ENCODE peak calls at places on chromosomes 13 and 19, in nine cellular contexts. One of them, this sample, is unnamed.

GRCh38 chr13:23771966-23772365 is 117.2 kb downstream of the MIPEP start:
- DNase-seq in cardiac muscle cell: peak; percentile 19
- DNase-seq in PC-3: peak; percentile 76
- DNase-seq in foreskin keratinocyte: peak; percentile 84
- DNase-seq in AG08396: peak; percentile 13
- DNase-seq in NCI-H2029 treated with DMSO at 0.1 percent for 48 hours: no peak
- DNase-seq in fibroblast of mammary gland: peak; percentile 52
- DNase-seq in astrocyte of the cerebellum: no peak
- DNase-seq in activated CD4-positive, alpha-beta T cell treated with anti-CD3 and anti-CD28 coated beads for 4 hours: no peak
- DNase-seq in this sample: no peak

GRCh38 chr13:50596776-50597203 is 246.7 kb downstream of the DLEU7 start:
- DNase-seq in cardiac muscle cell: no peak
- DNase-seq in PC-3: no peak
- DNase-seq in foreskin keratinocyte: no peak
- DNase-seq in AG08396: no peak
- DNase-seq in NCI-H2029 treated with DMSO at 0.1 percent for 48 hours: no peak
- DNase-seq in fibroblast of mammary gland: no peak
- DNase-seq in astrocyte of the cerebellum: no peak
- DNase-seq in activated CD4-positive, alpha-beta T cell treated with anti-CD3 and anti-CD28 coated beads for 4 hours: no peak
- DNase-seq in this sample: no peak

GRCh38 chr19:30430206-30430734 is 58.1 kb downstream of the ZNF536 start:
- DNase-seq in cardiac muscle cell: no peak
- DNase-seq in PC-3: no peak
- DNase-seq in foreskin keratinocyte: no peak
- DNase-seq in AG08396: no peak
- DNase-seq in NCI-H2029 treated with DMSO at 0.1 percent for 48 hours: no peak
- DNase-seq in fibroblast of mammary gland: no peak
- DNase-seq in astrocyte of the cerebellum: no peak
- DNase-seq in activated CD4-positive, alpha-beta T cell treated with anti-CD3 and anti-CD28 coated beads for 4 hours: no peak
- DNase-seq in this sample: no peak

GRCh38 chr19:55053735-55054134 is 9.2 kb downstream of the RDH13 start:
- DNase-seq in cardiac muscle cell: no peak
- DNase-seq in PC-3: no peak
- DNase-seq in foreskin keratinocyte: no peak
- DNase-seq in AG08396: no peak
- DNase-seq in NCI-H2029 treated with DMSO at 0.1 percent for 48 hours: no peak
- DNase-seq in fibroblast of mammary gland: no peak
- DNase-seq in astrocyte of the cerebellum: no peak
- DNase-seq in activated CD4-positive, alpha-beta T cell treated with anti-CD3 and anti-CD28 coated beads for 4 hours: no peak
- DNase-seq in this sample: no peak

GRCh38 chr13:101140936-101141335 is 275.4 kb downstream of the NALCN start:
- DNase-seq in cardiac muscle cell: no peak
- DNase-seq in PC-3: no peak
- DNase-seq in foreskin keratinocyte: no peak
- DNase-seq in AG08396: no peak
- DNase-seq in NCI-H2029 treated with DMSO at 0.1 percent for 48 hours: no peak
- DNase-seq in fibroblast of mammary gland: no peak
- DNase-seq in astrocyte of the cerebellum: no peak
- DNase-seq in activated CD4-positive, alpha-beta T cell treated with anti-CD3 and anti-CD28 coated beads for 4 hours: no peak
- DNase-seq in this sample: no peak

GRCh38 chr13:79936368-79937136 is 404.4 kb downstream of the SPRY2 start:
- DNase-seq in cardiac muscle cell: no peak
- DNase-seq in PC-3: peak; percentile 95
- DNase-seq in foreskin keratinocyte: peak; percentile 97
- DNase-seq in AG08396: peak; percentile 86
- DNase-seq in NCI-H2029 treated with DMSO at 0.1 percent for 48 hours: no peak
- DNase-seq in fibroblast of mammary gland: peak; percentile 99
- DNase-seq in astrocyte of the cerebellum: peak; percentile 99
- DNase-seq in activated CD4-positive, alpha-beta T cell treated with anti-CD3 and anti-CD28 coated beads for 4 hours: no peak
- DNase-seq in this sample: peak; percentile 100

GRCh38 chr19:8017808-8018207 is 12.4 kb upstream of the ELAVL1 start:
- DNase-seq in cardiac muscle cell: no peak
- DNase-seq in PC-3: no peak
- DNase-seq in foreskin keratinocyte: no peak
- DNase-seq in AG08396: no peak
- DNase-seq in NCI-H2029 treated with DMSO at 0.1 percent for 48 hours: no peak
- DNase-seq in fibroblast of mammary gland: no peak
- DNase-seq in astrocyte of the cerebellum: no peak
- DNase-seq in activated CD4-positive, alpha-beta T cell treated with anti-CD3 and anti-CD28 coated beads for 4 hours: peak; percentile 10
- DNase-seq in this sample: no peak

GRCh38 chr13:41458939-41459753 is 1.8 kb downstream of the RGCC start:
- DNase-seq in cardiac muscle cell: peak; percentile 5
- DNase-seq in PC-3: peak; percentile 59
- DNase-seq in foreskin keratinocyte: no peak
- DNase-seq in AG08396: peak; percentile 70
- DNase-seq in NCI-H2029 treated with DMSO at 0.1 percent for 48 hours: no peak
- DNase-seq in fibroblast of mammary gland: peak; percentile 72
- DNase-seq in astrocyte of the cerebellum: no peak
- DNase-seq in activated CD4-positive, alpha-beta T cell treated with anti-CD3 and anti-CD28 coated beads for 4 hours: peak; percentile 67
- DNase-seq in this sample: peak; percentile 28

GRCh38 chr19:408441-409005 is 424 bp downstream of the C2CD4C start:
- DNase-seq in cardiac muscle cell: peak; percentile 20
- DNase-seq in PC-3: no peak
- DNase-seq in foreskin keratinocyte: no peak
- DNase-seq in AG08396: no peak
- DNase-seq in NCI-H2029 treated with DMSO at 0.1 percent for 48 hours: no peak
- DNase-seq in fibroblast of mammary gland: no peak
- DNase-seq in astrocyte of the cerebellum: no peak
- DNase-seq in activated CD4-positive, alpha-beta T cell treated with anti-CD3 and anti-CD28 coated beads for 4 hours: no peak
- DNase-seq in this sample: no peak

GRCh38 chr13:24916464-24916863 is 152.5 kb downstream of the RNF17 start:
- DNase-seq in cardiac muscle cell: no peak
- DNase-seq in PC-3: no peak
- DNase-seq in foreskin keratinocyte: no peak
- DNase-seq in AG08396: no peak
- DNase-seq in NCI-H2029 treated with DMSO at 0.1 percent for 48 hours: no peak
- DNase-seq in fibroblast of mammary gland: no peak
- DNase-seq in astrocyte of the cerebellum: no peak
- DNase-seq in activated CD4-positive, alpha-beta T cell treated with anti-CD3 and anti-CD28 coated beads for 4 hours: no peak
- DNase-seq in this sample: no peak

GRCh38 chr19:45789035-45789786 is 3.4 kb downstream of the DMWD start:
- DNase-seq in cardiac muscle cell: no peak
- DNase-seq in PC-3: no peak
- DNase-seq in foreskin keratinocyte: no peak
- DNase-seq in AG08396: no peak
- DNase-seq in NCI-H2029 treated with DMSO at 0.1 percent for 48 hours: no peak
- DNase-seq in fibroblast of mammary gland: no peak
- DNase-seq in astrocyte of the cerebellum: no peak
- DNase-seq in activated CD4-positive, alpha-beta T cell treated with anti-CD3 and anti-CD28 coated beads for 4 hours: no peak
- DNase-seq in this sample: no peak

GRCh38 chr13:33676700-33677048 is 141.3 kb upstream of the RFC3 start:
- DNase-seq in cardiac muscle cell: peak; percentile 64
- DNase-seq in PC-3: peak; percentile 65
- DNase-seq in foreskin keratinocyte: no peak
- DNase-seq in AG08396: peak; percentile 69
- DNase-seq in NCI-H2029 treated with DMSO at 0.1 percent for 48 hours: peak; percentile 42
- DNase-seq in fibroblast of mammary gland: peak; percentile 48
- DNase-seq in astrocyte of the cerebellum: no peak
- DNase-seq in activated CD4-positive, alpha-beta T cell treated with anti-CD3 and anti-CD28 coated beads for 4 hours: peak; percentile 3
- DNase-seq in this sample: peak; percentile 69

GRCh38 chr13:90233933-90234672 is 1113.4 kb upstream of the MIR17HG start:
- DNase-seq in cardiac muscle cell: no peak
- DNase-seq in PC-3: peak; percentile 17
- DNase-seq in foreskin keratinocyte: no peak
- DNase-seq in AG08396: no peak
- DNase-seq in NCI-H2029 treated with DMSO at 0.1 percent for 48 hours: no peak
- DNase-seq in fibroblast of mammary gland: peak; percentile 16
- DNase-seq in astrocyte of the cerebellum: no peak
- DNase-seq in activated CD4-positive, alpha-beta T cell treated with anti-CD3 and anti-CD28 coated beads for 4 hours: no peak
- DNase-seq in this sample: no peak

GRCh38 chr19:50435627-50436026 is 2.9 kb downstream of the MYBPC2 start:
- DNase-seq in cardiac muscle cell: no peak
- DNase-seq in PC-3: no peak
- DNase-seq in foreskin keratinocyte: no peak
- DNase-seq in AG08396: no peak
- DNase-seq in NCI-H2029 treated with DMSO at 0.1 percent for 48 hours: no peak
- DNase-seq in fibroblast of mammary gland: no peak
- DNase-seq in astrocyte of the cerebellum: no peak
- DNase-seq in activated CD4-positive, alpha-beta T cell treated with anti-CD3 and anti-CD28 coated beads for 4 hours: no peak
- DNase-seq in this sample: no peak

GRCh38 chr13:34003712-34004111 is 185.8 kb downstream of the RFC3 start:
- DNase-seq in cardiac muscle cell: no peak
- DNase-seq in PC-3: no peak
- DNase-seq in foreskin keratinocyte: no peak
- DNase-seq in AG08396: no peak
- DNase-seq in NCI-H2029 treated with DMSO at 0.1 percent for 48 hours: no peak
- DNase-seq in fibroblast of mammary gland: no peak
- DNase-seq in astrocyte of the cerebellum: no peak
- DNase-seq in activated CD4-positive, alpha-beta T cell treated with anti-CD3 and anti-CD28 coated beads for 4 hours: no peak
- DNase-seq in this sample: no peak

GRCh38 chr19:2171349-2172145 is 7.8 kb downstream of the DOT1L start:
- DNase-seq in cardiac muscle cell: peak; percentile 71
- DNase-seq in PC-3: no peak
- DNase-seq in foreskin keratinocyte: no peak
- DNase-seq in AG08396: no peak
- DNase-seq in NCI-H2029 treated with DMSO at 0.1 percent for 48 hours: no peak
- DNase-seq in fibroblast of mammary gland: peak; percentile 47
- DNase-seq in astrocyte of the cerebellum: no peak
- DNase-seq in activated CD4-positive, alpha-beta T cell treated with anti-CD3 and anti-CD28 coated beads for 4 hours: peak; percentile 81
- DNase-seq in this sample: no peak

GRCh38 chr13:75482070-75482819 is at the start of gene TBC1D4:
- DNase-seq in cardiac muscle cell: peak; percentile 96
- DNase-seq in PC-3: peak; percentile 81
- DNase-seq in foreskin keratinocyte: no peak
- DNase-seq in AG08396: peak; percentile 76
- DNase-seq in NCI-H2029 treated with DMSO at 0.1 percent for 48 hours: no peak
- DNase-seq in fibroblast of mammary gland: peak; percentile 87
- DNase-seq in astrocyte of the cerebellum: peak; percentile 67
- DNase-seq in activated CD4-positive, alpha-beta T cell treated with anti-CD3 and anti-CD28 coated beads for 4 hours: peak; percentile 39
- DNase-seq in this sample: peak; percentile 95

GRCh38 chr13:40946485-40946884 is 72.6 kb downstream of the ELF1 start:
- DNase-seq in cardiac muscle cell: no peak
- DNase-seq in PC-3: no peak
- DNase-seq in foreskin keratinocyte: no peak
- DNase-seq in AG08396: no peak
- DNase-seq in NCI-H2029 treated with DMSO at 0.1 percent for 48 hours: no peak
- DNase-seq in fibroblast of mammary gland: no peak
- DNase-seq in astrocyte of the cerebellum: no peak
- DNase-seq in activated CD4-positive, alpha-beta T cell treated with anti-CD3 and anti-CD28 coated beads for 4 hours: no peak
- DNase-seq in this sample: no peak

GRCh38 chr13:78102121-78102677 is 183.6 kb upstream of the EDNRB start:
- DNase-seq in cardiac muscle cell: no peak
- DNase-seq in PC-3: peak; percentile 32
- DNase-seq in foreskin keratinocyte: no peak
- DNase-seq in AG08396: peak; percentile 22
- DNase-seq in NCI-H2029 treated with DMSO at 0.1 percent for 48 hours: no peak
- DNase-seq in fibroblast of mammary gland: peak; percentile 92
- DNase-seq in astrocyte of the cerebellum: no peak
- DNase-seq in activated CD4-positive, alpha-beta T cell treated with anti-CD3 and anti-CD28 coated beads for 4 hours: no peak
- DNase-seq in this sample: peak; percentile 87

This sample was measured in LHCN-M2.